ENCODE peak calls at places on chromosomes 13 and 19, in ten cellular contexts. S is GM23338; B is right lobe of liver; Z is stomach; W is CD8-positive, alpha-beta memory T cell; P is lower lobe of right lung; Y is epithelial cell of esophagus; G is tibial artery; K is AG10803; F is AG09309. M is an unnamed sample.

GRCh38 chr13:111943229-111943795 is 123.6 kb upstream of the SOX1 start:
- DNase-seq in S (no peak), B (no peak), Z (peak), W (no peak), P (no peak), Y (no peak), G (no peak), K (no peak), F (no peak), M (no peak)

GRCh38 chr13:75372923-75373841 is 108.8 kb downstream of the TBC1D4 start:
- DNase-seq in S (no peak), B (no peak), Z (no peak), W (no peak), P (no peak), Y (no peak), G (no peak), K (no peak), F (no peak), M (no peak)

GRCh38 chr19:12521996-12522395 is 29.3 kb downstream of the ZNF564 start:
- DNase-seq in S (peak), B (no peak), Z (no peak), W (no peak), P (no peak), Y (no peak), G (no peak), K (no peak), F (no peak), M (no peak)

GRCh38 chr19:2495651-2496316 is 19.9 kb downstream of the GADD45B start:
- DNase-seq in S (no peak), B (no peak), Z (peak), W (no peak), P (no peak), Y (no peak), G (no peak), K (peak), F (no peak), M (no peak)

GRCh38 chr19:51327066-51327985 is 14.6 kb downstream of the VSIG10L start:
- DNase-seq in S (peak), B (no peak), Z (peak), W (no peak), P (peak), Y (peak), G (no peak), K (peak), F (no peak), M (no peak)

GRCh38 chr13:101881593-101881992 is 429.1 kb downstream of the ITGBL1 start:
- DNase-seq in S (no peak), B (no peak), Z (no peak), W (no peak), P (no peak), Y (no peak), G (no peak), K (no peak), F (no peak), M (no peak)

GRCh38 chr13:109700176-109700575 is 86.2 kb downstream of the IRS2 start:
- DNase-seq in S (no peak), B (no peak), Z (peak), W (no peak), P (peak), Y (peak), G (peak), K (peak), F (no peak), M (no peak)

GRCh38 chr13:97921146-97921776 is 32.2 kb upstream of the IPO5 start:
- DNase-seq in S (no peak), B (no peak), Z (no peak), W (no peak), P (no peak), Y (no peak), G (no peak), K (peak), F (no peak), M (peak)

GRCh38 chr13:30376426-30377311 is 45.6 kb upstream of the UBE2L5 start:
- DNase-seq in S (peak), B (no peak), Z (peak), W (peak), P (no peak), Y (peak), G (no peak), K (no peak), F (no peak), M (no peak)

GRCh38 chr19:17511724-17512573 is 500 bp downstream of the PGLS start:
- DNase-seq in S (peak), B (peak), Z (peak), W (peak), P (peak), Y (peak), G (peak), K (peak), F (peak), M (no peak)

GRCh38 chr13:99275093-99275469 is 16.9 kb upstream of the GPR18 start:
- DNase-seq in S (no peak), B (no peak), Z (no peak), W (peak), P (no peak), Y (peak), G (no peak), K (peak), F (peak), M (no peak)

GRCh38 chr19:39423258-39424086 is 11.0 kb downstream of the PLEKHG2 start:
- DNase-seq in S (no peak), B (peak), Z (no peak), W (no peak), P (no peak), Y (no peak), G (no peak), K (no peak), F (no peak), M (no peak)

GRCh38 chr13:55573565-55573964 is 1567.2 kb upstream of the PRR20A start:
- DNase-seq in S (no peak), B (no peak), Z (no peak), W (no peak), P (no peak), Y (no peak), G (no peak), K (no peak), F (no peak), M (no peak)

GRCh38 chr19:10820173-10820572 is 15.8 kb downstream of the TMED1 start:
- DNase-seq in S (peak), B (no peak), Z (no peak), W (no peak), P (no peak), Y (no peak), G (no peak), K (no peak), F (no peak), M (no peak)

GRCh38 chr13:38328699-38329098 is 21.0 kb upstream of the UFM1 start:
- DNase-seq in S (no peak), B (no peak), Z (no peak), W (no peak), P (no peak), Y (no peak), G (no peak), K (no peak), F (no peak), M (no peak)

GRCh38 chr13:74930402-74931165 is 551.4 kb downstream of the TBC1D4 start:
- DNase-seq in S (no peak), B (no peak), Z (no peak), W (no peak), P (no peak), Y (peak), G (no peak), K (peak), F (peak), M (peak)

GRCh38 chr13:30905932-30906383 is at the start of gene MEDAG:
- DNase-seq in S (no peak), B (no peak), Z (no peak), W (no peak), P (peak), Y (peak), G (peak), K (peak), F (no peak), M (no peak)

GRCh38 chr13:72542241-72542640 is 185.2 kb downstream of the MZT1 start:
- DNase-seq in S (no peak), B (no peak), Z (no peak), W (no peak), P (no peak), Y (no peak), G (no peak), K (no peak), F (no peak), M (no peak)

GRCh38 chr13:41224113-41225110 is 30.0 kb upstream of the KBTBD7 start:
- DNase-seq in S (no peak), B (no peak), Z (no peak), W (no peak), P (no peak), Y (peak), G (no peak), K (peak), F (no peak), M (peak)

GRCh38 chr13:41696163-41697003 is 239.0 kb downstream of the RGCC start:
- DNase-seq in S (peak), B (no peak), Z (no peak), W (no peak), P (no peak), Y (peak), G (no peak), K (peak), F (peak), M (peak)

GRCh38 chr13:81223784-81224501 is 883.0 kb upstream of the SPRY2 start:
- DNase-seq in S (no peak), B (no peak), Z (no peak), W (no peak), P (no peak), Y (no peak), G (no peak), K (no peak), F (no peak), M (no peak)

GRCh38 chr19:7506385-7507328 is 9.2 kb upstream of the ZNF358 start:
- DNase-seq in S (peak), B (peak), Z (peak), W (no peak), P (peak), Y (peak), G (peak), K (peak), F (no peak), M (no peak)

GRCh38 chr19:29878973-29879654 is 62.9 kb upstream of the URI1 start:
- DNase-seq in S (peak), B (no peak), Z (no peak), W (no peak), P (no peak), Y (peak), G (peak), K (peak), F (peak), M (peak)

GRCh38 chr13:43522788-43523187 is 264.0 kb downstream of the ENOX1 start:
- DNase-seq in S (no peak), B (no peak), Z (no peak), W (no peak), P (no peak), Y (no peak), G (no peak), K (peak), F (peak), M (peak)

GRCh38 chr13:21542563-21542962 is 61.4 kb downstream of the MICU2 start:
- DNase-seq in S (no peak), B (no peak), Z (no peak), W (no peak), P (no peak), Y (no peak), G (no peak), K (peak), F (no peak), M (no peak)

GRCh38 chr13:67614577-67614976 is 384.4 kb upstream of the PCDH9 start:
- DNase-seq in S (no peak), B (no peak), Z (no peak), W (no peak), P (no peak), Y (no peak), G (no peak), K (no peak), F (no peak), M (no peak)

GRCh38 chr13:40433577-40433976 is 232.9 kb downstream of the FOXO1 start:
- DNase-seq in S (no peak), B (no peak), Z (no peak), W (peak), P (no peak), Y (no peak), G (no peak), K (no peak), F (no peak), M (no peak)

GRCh38 chr19:14758816-14759215 is 19.5 kb downstream of the ADGRE2 start:
- DNase-seq in S (peak), B (peak), Z (no peak), W (no peak), P (no peak), Y (peak), G (no peak), K (no peak), F (no peak), M (no peak)

GRCh38 chr13:111165189-111165588 is 50.1 kb downstream of the ARHGEF7 start:
- DNase-seq in S (no peak), B (no peak), Z (no peak), W (no peak), P (no peak), Y (no peak), G (no peak), K (no peak), F (no peak), M (no peak)

GRCh38 chr19:56222901-56223300 is 20.8 kb downstream of the ZSCAN5C start:
- DNase-seq in S (no peak), B (no peak), Z (no peak), W (no peak), P (no peak), Y (no peak), G (no peak), K (no peak), F (no peak), M (no peak)

GRCh38 chr13:108020027-108020426 is 195.3 kb downstream of the LIG4 start:
- DNase-seq in S (no peak), B (no peak), Z (peak), W (no peak), P (no peak), Y (peak), G (no peak), K (no peak), F (no peak), M (no peak)

GRCh38 chr13:40193290-40194203 is 472.9 kb downstream of the FOXO1 start:
- DNase-seq in S (no peak), B (no peak), Z (no peak), W (no peak), P (no peak), Y (no peak), G (peak), K (peak), F (no peak), M (no peak)

GRCh38 chr13:46386996-46387851 is at the start of gene RUBCNL:
- DNase-seq in S (peak), B (peak), Z (no peak), W (no peak), P (peak), Y (peak), G (no peak), K (peak), F (no peak), M (no peak)

GRCh38 chr13:107376393-107377085 is 808.6 kb upstream of the ARGLU1 start:
- DNase-seq in S (no peak), B (no peak), Z (no peak), W (no peak), P (no peak), Y (no peak), G (no peak), K (no peak), F (no peak), M (no peak)

GRCh38 chr19:58477130-58477529 is 978 bp downstream of the ZNF446 start:
- DNase-seq in S (no peak), B (peak), Z (no peak), W (peak), P (no peak), Y (no peak), G (no peak), K (no peak), F (no peak), M (no peak)
- H3K4me3 ChIP-seq in S (peak), B (no peak), Z (no peak), W (peak), P (peak), Y (no peak), G (peak), K (peak), F (no peak), M (no peak)

GRCh38 chr19:6271251-6271650 is 8.5 kb downstream of the MLLT1 start:
- DNase-seq in S (peak), B (no peak), Z (no peak), W (no peak), P (no peak), Y (no peak), G (no peak), K (peak), F (no peak), M (no peak)
- H3K4me3 ChIP-seq in S (peak), B (no peak), Z (peak), W (no peak), P (peak), Y (no peak), G (peak), K (peak), F (peak), M (peak)

DNA sequence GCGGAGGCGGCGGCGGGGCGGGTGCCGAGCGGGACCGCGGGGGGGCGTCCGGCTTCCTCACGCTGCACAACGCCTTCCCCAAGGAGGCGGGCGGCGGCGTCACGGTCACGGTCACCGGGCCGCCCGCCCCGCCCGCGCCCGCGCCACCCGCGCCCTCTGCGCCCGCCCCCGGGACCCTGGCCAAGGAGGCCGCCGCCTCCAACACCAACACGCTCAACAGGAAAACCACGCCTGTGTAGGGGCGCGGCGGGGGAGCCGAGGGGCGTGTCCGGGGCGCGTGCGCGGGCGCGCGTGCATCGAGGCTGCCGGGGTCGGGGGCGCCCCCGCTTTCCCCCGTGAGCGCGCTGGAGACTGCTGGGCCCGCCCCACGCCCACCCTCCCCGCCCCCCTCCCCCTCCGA is 8.8 kb upstream of the CACNG6 start:
- DNase-seq in S (peak), B (no peak), Z (peak), W (no peak), P (peak), Y (no peak), G (peak), K (no peak), F (no peak), M (no peak)
- H3K4me3 ChIP-seq in S (no peak), B (no peak), Z (peak), W (no peak), P (peak), Y (no peak), G (no peak), K (no peak), F (no peak), M (no peak)

GRCh38 chr13:113859311-113860050 is 4.4 kb downstream of the GAS6 start:
- DNase-seq in S (no peak), B (no peak), Z (no peak), W (no peak), P (no peak), Y (no peak), G (no peak), K (no peak), F (no peak), M (no peak)
- H3K4me3 ChIP-seq in S (peak), B (no peak), Z (no peak), W (no peak), P (no peak), Y (no peak), G (no peak), K (no peak), F (no peak), M (no peak)

DNA sequence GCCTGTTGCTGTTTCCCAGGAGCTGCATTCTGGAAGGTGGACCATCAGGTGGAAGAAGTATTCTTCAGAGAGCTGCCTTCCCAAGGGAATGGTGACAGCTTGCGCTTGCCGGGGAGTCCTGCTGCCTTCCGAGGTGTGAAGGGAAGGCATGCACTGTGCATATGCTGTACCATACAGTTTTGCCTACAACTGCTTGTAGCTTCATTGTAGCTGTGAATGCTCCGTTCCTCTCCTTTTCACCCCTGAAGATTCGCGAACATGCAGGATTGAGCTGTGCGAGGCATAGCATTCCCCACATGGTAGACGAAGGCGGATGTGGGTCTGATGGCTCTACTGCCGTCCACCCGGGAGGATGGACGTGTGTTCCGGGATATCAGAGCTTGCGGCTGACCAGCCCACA is 243.2 kb upstream of the TSHZ3 start:
- DNase-seq in S (no peak), B (no peak), Z (no peak), W (no peak), P (no peak), Y (no peak), G (no peak), K (no peak), F (no peak), M (no peak)
- H3K4me3 ChIP-seq in S (no peak), B (no peak), Z (no peak), W (no peak), P (no peak), Y (no peak), G (no peak), K (no peak), F (no peak), M (no peak)

GRCh38 chr19:32824906-32825608 is 44.5 kb downstream of the SLC7A9 start:
- DNase-seq in S (no peak), B (no peak), Z (no peak), W (no peak), P (no peak), Y (no peak), G (no peak), K (no peak), F (no peak), M (no peak)
- H3K4me3 ChIP-seq in S (no peak), B (no peak), Z (no peak), W (no peak), P (no peak), Y (no peak), G (no peak), K (no peak), F (no peak), M (no peak)